ENCODE peak calls at places on chromosomes 7 and 10, in six cellular contexts. Z, E, Q, T, G and S are unnamed samples.

GRCh38 chr10:10039600-10039999 is 978.1 kb upstream of the CELF2 start:
- DNase-seq in Z (no peak), E (no peak), Q (no peak), T (no peak), G (no peak), S (no peak)

GRCh38 chr7:93148135-93148534 is at the start of gene SAMD9L:
- DNase-seq in Z (peak), E (no peak), Q (no peak), T (no peak), G (no peak), S (no peak)

GRCh38 chr7:128084896-128085608 is 53.8 kb upstream of the LRRC4 start:
- DNase-seq in Z (no peak), E (no peak), Q (peak), T (no peak), G (no peak), S (no peak)

GRCh38 chr7:134707663-134708383 is 61.2 kb downstream of the BPGM start:
- DNase-seq in Z (no peak), E (no peak), Q (no peak), T (no peak), G (no peak), S (no peak)

GRCh38 chr7:99375070-99375807 is 709 bp downstream of the ARPC1B start:
- DNase-seq in Z (peak), E (peak), Q (peak), T (peak), G (peak), S (peak)

GRCh38 chr7:95473276-95473985 is 12.3 kb upstream of the ASB4 start:
- DNase-seq in Z (no peak), E (peak), Q (no peak), T (no peak), G (no peak), S (peak)

GRCh38 chr7:46468753-46469356 is 547.8 kb upstream of the IGFBP3 start:
- DNase-seq in Z (no peak), E (peak), Q (no peak), T (no peak), G (peak), S (peak)

GRCh38 chr10:73635781-73636180 is 5.5 kb downstream of the MYOZ1 start:
- DNase-seq in Z (no peak), E (no peak), Q (no peak), T (no peak), G (no peak), S (no peak)

GRCh38 chr7:44466300-44467216 is 23.9 kb downstream of the NUDCD3 start:
- DNase-seq in Z (no peak), E (no peak), Q (no peak), T (no peak), G (no peak), S (no peak)

GRCh38 chr7:2843711-2844152 is 376 bp downstream of the GNA12 start:
- DNase-seq in Z (no peak), E (peak), Q (peak), T (no peak), G (no peak), S (peak)

GRCh38 chr10:24951201-24952145 is 933 bp downstream of the PRTFDC1 start:
- DNase-seq in Z (no peak), E (peak), Q (peak), T (peak), G (peak), S (peak)

GRCh38 chr7:143882611-143883078 is 19.3 kb downstream of the TCAF1 start:
- DNase-seq in Z (no peak), E (peak), Q (peak), T (peak), G (peak), S (peak)

GRCh38 chr7:157690833-157691382 is 354.1 kb downstream of the DNAJB6 start:
- DNase-seq in Z (peak), E (no peak), Q (peak), T (peak), G (no peak), S (peak)

GRCh38 chr7:100366411-100367250 is 6.7 kb upstream of the PILRA start:
- DNase-seq in Z (no peak), E (no peak), Q (peak), T (no peak), G (no peak), S (no peak)

GRCh38 chr10:21052072-21052708 is 155.1 kb upstream of the NEBL start:
- DNase-seq in Z (no peak), E (no peak), Q (no peak), T (no peak), G (no peak), S (no peak)

GRCh38 chr7:156002362-156003001 is 190.2 kb upstream of the SHH start:
- DNase-seq in Z (no peak), E (no peak), Q (peak), T (no peak), G (no peak), S (no peak)

GRCh38 chr7:138396251-138397070 is 63.6 kb upstream of the TRIM24 start:
- DNase-seq in Z (no peak), E (no peak), Q (no peak), T (no peak), G (no peak), S (peak)

GRCh38 chr10:124180947-124181549 is 87.7 kb upstream of the CHST15 start:
- DNase-seq in Z (peak), E (no peak), Q (no peak), T (no peak), G (no peak), S (no peak)

GRCh38 chr10:119256897-119257296 is 49.5 kb downstream of the GRK5 start:
- DNase-seq in Z (no peak), E (no peak), Q (no peak), T (no peak), G (no peak), S (no peak)

GRCh38 chr7:29588900-29589696 is 25.5 kb downstream of the PRR15 start:
- DNase-seq in Z (peak), E (peak), Q (no peak), T (no peak), G (peak), S (peak)

GRCh38 chr10:99656199-99657064 is 2.9 kb upstream of the ENTPD7 start:
- DNase-seq in Z (peak), E (no peak), Q (no peak), T (no peak), G (no peak), S (no peak)

GRCh38 chr7:127675716-127676115 is 23.7 kb downstream of the SND1 start:
- DNase-seq in Z (no peak), E (no peak), Q (no peak), T (no peak), G (no peak), S (no peak)

GRCh38 chr10:29648114-29648982 is 13.6 kb upstream of the SVIL start:
- DNase-seq in Z (no peak), E (no peak), Q (no peak), T (no peak), G (no peak), S (no peak)

GRCh38 chr10:23461557-23461956 is 22.7 kb downstream of the OTUD1 start:
- DNase-seq in Z (no peak), E (no peak), Q (no peak), T (no peak), G (no peak), S (no peak)

GRCh38 chr7:151315038-151315655 is 26.5 kb upstream of the NUB1 start:
- DNase-seq in Z (peak), E (peak), Q (no peak), T (peak), G (peak), S (peak)

GRCh38 chr7:47515305-47515834 is 66.5 kb downstream of the TNS3 start:
- DNase-seq in Z (no peak), E (no peak), Q (no peak), T (no peak), G (no peak), S (no peak)

GRCh38 chr7:140400381-140400780 is 2.1 kb upstream of the SLC37A3 start:
- DNase-seq in Z (no peak), E (no peak), Q (no peak), T (no peak), G (no peak), S (no peak)

GRCh38 chr7:43691611-43692010 is 37.7 kb downstream of the COA1 start:
- DNase-seq in Z (no peak), E (no peak), Q (no peak), T (no peak), G (no peak), S (no peak)

GRCh38 chr7:44212581-44213184 is 11.9 kb downstream of the YKT6 start:
- DNase-seq in Z (no peak), E (no peak), Q (peak), T (no peak), G (no peak), S (no peak)

GRCh38 chr7:1046722-1047679 is 2.7 kb downstream of the GPR146 start:
- DNase-seq in Z (no peak), E (no peak), Q (peak), T (no peak), G (peak), S (no peak)

GRCh38 chr7:142352543-142352942 is 94.7 kb upstream of the PRSS58 start:
- DNase-seq in Z (no peak), E (no peak), Q (no peak), T (no peak), G (no peak), S (no peak)

GRCh38 chr7:29239638-29240037 is 45.1 kb downstream of the CHN2 start:
- DNase-seq in Z (peak), E (no peak), Q (no peak), T (no peak), G (no peak), S (no peak)

GRCh38 chr10:110215751-110216150 is 8.3 kb downstream of the MXI1 start:
- DNase-seq in Z (no peak), E (no peak), Q (no peak), T (no peak), G (no peak), S (no peak)

GRCh38 chr7:91135703-91136102 is 128.5 kb upstream of the FZD1 start:
- DNase-seq in Z (peak), E (no peak), Q (no peak), T (no peak), G (no peak), S (no peak)

DNA sequence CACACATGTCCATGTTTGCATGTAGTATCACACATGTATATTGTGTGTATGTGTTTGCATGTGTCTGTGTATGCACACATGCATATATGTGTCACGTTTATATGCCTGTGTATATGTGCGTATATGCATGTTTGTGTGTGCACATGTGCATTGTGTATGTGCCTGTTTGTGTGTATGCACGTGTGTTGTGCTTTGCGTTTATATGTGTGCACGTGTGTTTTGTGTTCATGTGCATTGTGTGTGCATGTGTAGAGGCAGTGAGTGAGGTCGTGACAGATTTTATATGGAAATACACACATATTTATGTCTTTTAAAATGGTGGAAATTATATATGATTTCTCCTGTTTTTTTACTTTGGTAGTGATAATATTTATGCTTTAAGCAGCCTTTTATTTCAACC is 41.2 kb downstream of the ADARB2 start:
- DNase-seq in Z (no peak), E (no peak), Q (no peak), T (no peak), G (no peak), S (no peak)
- TF ChIP-seq CTCF in Z (no peak), E (no peak), Q (no peak), T (no peak), G (no peak), S (no peak)

DNA sequence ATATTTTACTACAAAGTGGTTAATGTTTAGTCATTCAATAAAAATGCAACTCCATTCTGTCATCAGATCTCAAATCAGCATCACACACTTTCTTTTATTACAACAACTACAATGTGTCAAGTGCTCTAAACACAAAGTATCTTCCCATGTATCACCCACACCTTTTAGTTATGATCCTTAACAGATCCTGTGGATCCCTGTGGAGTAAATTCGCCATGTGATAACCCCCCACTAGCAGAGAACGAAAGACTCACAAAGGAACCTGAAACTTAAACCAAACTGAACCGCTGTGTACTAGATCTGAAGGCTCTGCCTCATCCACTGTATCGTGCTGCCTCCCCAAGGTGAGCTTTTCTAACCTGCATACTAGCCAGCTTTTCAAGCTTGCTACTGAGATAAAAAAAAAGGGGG is 1.8 kb downstream of the DPY19L1 start:
- DNase-seq in Z (peak), E (peak), Q (no peak), T (peak), G (peak), S (no peak)
- TF ChIP-seq CTCF in Z (peak), E (no peak), Q (peak), T (peak), G (peak), S (no peak)

DNA sequence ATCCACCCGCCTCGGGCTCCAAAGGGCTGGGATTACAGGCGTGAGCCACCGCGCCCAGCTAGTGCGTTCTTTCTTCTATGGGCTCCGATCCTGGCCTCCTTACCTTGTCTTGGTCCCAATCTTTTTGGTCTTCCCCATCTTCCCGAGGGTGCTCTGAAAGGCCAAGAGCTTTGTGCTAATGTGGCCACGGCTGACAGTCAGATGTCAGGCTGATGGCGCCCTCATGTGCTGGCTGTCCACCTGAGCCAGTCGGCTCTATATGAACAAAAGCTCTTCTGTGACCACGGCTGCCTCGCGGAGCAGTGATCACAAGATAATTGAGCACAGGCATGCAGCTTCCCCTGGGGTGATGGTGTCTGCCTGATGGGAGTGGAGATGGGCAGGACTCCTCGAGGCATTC is 11.0 kb upstream of the AHCYL2 start:
- DNase-seq in Z (no peak), E (peak), Q (no peak), T (no peak), G (peak), S (peak)
- TF ChIP-seq CTCF in Z (peak), E (peak), Q (no peak), T (no peak), G (peak), S (no peak)

DNA sequence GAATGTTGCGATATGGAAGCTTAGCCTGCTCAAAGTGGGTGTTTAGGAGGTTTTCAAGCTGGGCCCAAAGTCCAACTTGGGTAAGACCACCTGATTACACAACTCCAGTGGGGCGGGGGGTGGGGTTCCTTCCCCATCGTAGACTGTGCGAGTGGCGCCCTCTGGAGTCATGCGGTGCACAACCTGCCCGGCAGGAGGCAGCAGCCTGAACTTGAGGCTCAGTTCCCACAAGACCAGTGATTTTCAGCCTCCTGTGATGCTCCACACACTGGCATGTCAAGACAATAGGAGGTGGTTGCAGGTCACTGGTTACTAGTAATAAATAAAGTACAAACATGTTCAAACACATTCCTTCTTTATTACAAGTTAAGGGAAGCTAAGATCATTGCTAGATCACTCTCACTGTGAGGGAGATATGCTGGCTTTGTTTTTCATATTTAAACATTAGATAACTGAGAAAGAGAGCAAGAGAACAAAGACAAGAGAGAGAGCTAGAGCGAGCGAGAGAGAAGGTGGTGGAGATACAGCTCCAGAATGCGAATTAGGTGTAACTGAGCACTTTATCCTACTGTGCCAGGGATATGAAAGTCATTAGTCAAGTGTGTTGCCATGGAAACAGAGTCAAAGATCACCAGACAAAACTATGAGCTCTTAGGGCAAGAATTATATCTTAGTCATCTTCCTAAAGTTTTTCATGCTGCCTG is 97.4 kb upstream of the BMPER start:
- DNase-seq in Z (peak), E (peak), Q (no peak), T (no peak), G (peak), S (no peak)
- TF ChIP-seq CTCF in Z (peak), E (peak), Q (no peak), T (peak), G (peak), S (peak)

GRCh38 chr7:123367508-123368122 is 166.8 kb downstream of the IQUB start:
- DNase-seq in Z (peak), E (peak), Q (no peak), T (no peak), G (peak), S (peak)
- TF ChIP-seq CTCF in Z (peak), E (peak), Q (peak), T (peak), G (peak), S (peak)

GRCh38 chr10:90857635-90858488 is at the start of gene HTR7:
- DNase-seq in Z (no peak), E (peak), Q (peak), T (no peak), G (peak), S (peak)
- TF ChIP-seq CTCF in Z (peak), E (peak), Q (peak), T (peak), G (no peak), S (peak)